ENCODE peak calls at places on chromosomes 2 and 18, in five cellular contexts. One of them, this sample, is unnamed.
A peak's percentile ranks its signal among the peaks of the same experiment; 100 is the strongest.

GRCh38 chr2:238136820-238137537 is 1.5 kb upstream of the KLHL30 start:
- DNase-seq in stimulated activated CD8-positive, alpha-beta memory T cell treated with anti-CD3 and anti-CD28 coated beads, Interleukin-12 subunit alpha, Interleukin-12 subunit beta, amount 100 ng/mL, for 1 hour: no peak
- DNase-seq in aorta: peak; percentile 78
- DNase-seq in CD4-positive, alpha-beta memory T cell: no peak
- DNase-seq in SHP77: no peak
- DNase-seq in this sample: no peak

GRCh38 chr2:214575030-214575949 is 164.4 kb downstream of the VWC2L start:
- DNase-seq in stimulated activated CD8-positive, alpha-beta memory T cell treated with anti-CD3 and anti-CD28 coated beads, Interleukin-12 subunit alpha, Interleukin-12 subunit beta, amount 100 ng/mL, for 1 hour: no peak
- DNase-seq in aorta: no peak
- DNase-seq in CD4-positive, alpha-beta memory T cell: no peak
- DNase-seq in SHP77: no peak
- DNase-seq in this sample: no peak

GRCh38 chr2:234289789-234290188 is 207.1 kb downstream of the ARL4C start:
- DNase-seq in stimulated activated CD8-positive, alpha-beta memory T cell treated with anti-CD3 and anti-CD28 coated beads, Interleukin-12 subunit alpha, Interleukin-12 subunit beta, amount 100 ng/mL, for 1 hour: no peak
- DNase-seq in aorta: peak; percentile 59
- DNase-seq in CD4-positive, alpha-beta memory T cell: no peak
- DNase-seq in SHP77: no peak
- DNase-seq in this sample: no peak

GRCh38 chr2:132804045-132804444 is 134.0 kb upstream of the LYPD1 start:
- DNase-seq in stimulated activated CD8-positive, alpha-beta memory T cell treated with anti-CD3 and anti-CD28 coated beads, Interleukin-12 subunit alpha, Interleukin-12 subunit beta, amount 100 ng/mL, for 1 hour: no peak
- DNase-seq in aorta: no peak
- DNase-seq in CD4-positive, alpha-beta memory T cell: no peak
- DNase-seq in SHP77: peak; percentile 63
- DNase-seq in this sample: no peak

GRCh38 chr18:44579028-44579692 is 101.5 kb upstream of the SETBP1 start:
- DNase-seq in stimulated activated CD8-positive, alpha-beta memory T cell treated with anti-CD3 and anti-CD28 coated beads, Interleukin-12 subunit alpha, Interleukin-12 subunit beta, amount 100 ng/mL, for 1 hour: no peak
- DNase-seq in aorta: no peak
- DNase-seq in CD4-positive, alpha-beta memory T cell: no peak
- DNase-seq in SHP77: peak; percentile 9
- DNase-seq in this sample: no peak

GRCh38 chr2:114039681-114040080 is 149.8 kb downstream of the ACTR3 start:
- DNase-seq in stimulated activated CD8-positive, alpha-beta memory T cell treated with anti-CD3 and anti-CD28 coated beads, Interleukin-12 subunit alpha, Interleukin-12 subunit beta, amount 100 ng/mL, for 1 hour: no peak
- DNase-seq in aorta: no peak
- DNase-seq in CD4-positive, alpha-beta memory T cell: no peak
- DNase-seq in SHP77: no peak
- DNase-seq in this sample: peak; percentile 20

GRCh38 chr18:67408240-67408639 is 108.3 kb downstream of the DSEL start:
- DNase-seq in stimulated activated CD8-positive, alpha-beta memory T cell treated with anti-CD3 and anti-CD28 coated beads, Interleukin-12 subunit alpha, Interleukin-12 subunit beta, amount 100 ng/mL, for 1 hour: no peak
- DNase-seq in aorta: no peak
- DNase-seq in CD4-positive, alpha-beta memory T cell: no peak
- DNase-seq in SHP77: no peak
- DNase-seq in this sample: no peak

GRCh38 chr2:20501974-20502373 is 55.1 kb downstream of the RHOB start:
- DNase-seq in stimulated activated CD8-positive, alpha-beta memory T cell treated with anti-CD3 and anti-CD28 coated beads, Interleukin-12 subunit alpha, Interleukin-12 subunit beta, amount 100 ng/mL, for 1 hour: no peak
- DNase-seq in aorta: no peak
- DNase-seq in CD4-positive, alpha-beta memory T cell: no peak
- DNase-seq in SHP77: no peak
- DNase-seq in this sample: no peak

GRCh38 chr2:216918088-216918680 is 58.3 kb upstream of the TNP1 start:
- DNase-seq in stimulated activated CD8-positive, alpha-beta memory T cell treated with anti-CD3 and anti-CD28 coated beads, Interleukin-12 subunit alpha, Interleukin-12 subunit beta, amount 100 ng/mL, for 1 hour: no peak
- DNase-seq in aorta: no peak
- DNase-seq in CD4-positive, alpha-beta memory T cell: no peak
- DNase-seq in SHP77: no peak
- DNase-seq in this sample: no peak

GRCh38 chr2:102826904-102827303 is 65.1 kb downstream of the TMEM182 start:
- DNase-seq in stimulated activated CD8-positive, alpha-beta memory T cell treated with anti-CD3 and anti-CD28 coated beads, Interleukin-12 subunit alpha, Interleukin-12 subunit beta, amount 100 ng/mL, for 1 hour: no peak
- DNase-seq in aorta: no peak
- DNase-seq in CD4-positive, alpha-beta memory T cell: no peak
- DNase-seq in SHP77: peak; percentile 56
- DNase-seq in this sample: peak; percentile 58

GRCh38 chr18:76354348-76354747 is 140.7 kb downstream of the ZNF516 start:
- DNase-seq in stimulated activated CD8-positive, alpha-beta memory T cell treated with anti-CD3 and anti-CD28 coated beads, Interleukin-12 subunit alpha, Interleukin-12 subunit beta, amount 100 ng/mL, for 1 hour: no peak
- DNase-seq in aorta: no peak
- DNase-seq in CD4-positive, alpha-beta memory T cell: no peak
- DNase-seq in SHP77: no peak
- DNase-seq in this sample: no peak

GRCh38 chr2:29475446-29476006 is 360.3 kb downstream of the CLIP4 start:
- DNase-seq in stimulated activated CD8-positive, alpha-beta memory T cell treated with anti-CD3 and anti-CD28 coated beads, Interleukin-12 subunit alpha, Interleukin-12 subunit beta, amount 100 ng/mL, for 1 hour: no peak
- DNase-seq in aorta: no peak
- DNase-seq in CD4-positive, alpha-beta memory T cell: no peak
- DNase-seq in SHP77: no peak
- DNase-seq in this sample: no peak

GRCh38 chr2:20100711-20101110 is 49.3 kb upstream of the LAPTM4A start:
- DNase-seq in stimulated activated CD8-positive, alpha-beta memory T cell treated with anti-CD3 and anti-CD28 coated beads, Interleukin-12 subunit alpha, Interleukin-12 subunit beta, amount 100 ng/mL, for 1 hour: no peak
- DNase-seq in aorta: no peak
- DNase-seq in CD4-positive, alpha-beta memory T cell: no peak
- DNase-seq in SHP77: no peak
- DNase-seq in this sample: no peak

GRCh38 chr2:189533274-189534035 is 47.1 kb downstream of the SLC40A1 start:
- DNase-seq in stimulated activated CD8-positive, alpha-beta memory T cell treated with anti-CD3 and anti-CD28 coated beads, Interleukin-12 subunit alpha, Interleukin-12 subunit beta, amount 100 ng/mL, for 1 hour: no peak
- DNase-seq in aorta: no peak
- DNase-seq in CD4-positive, alpha-beta memory T cell: no peak
- DNase-seq in SHP77: no peak
- DNase-seq in this sample: no peak

GRCh38 chr2:126048719-126049118 is 607.2 kb upstream of the GYPC start:
- DNase-seq in stimulated activated CD8-positive, alpha-beta memory T cell treated with anti-CD3 and anti-CD28 coated beads, Interleukin-12 subunit alpha, Interleukin-12 subunit beta, amount 100 ng/mL, for 1 hour: no peak
- DNase-seq in aorta: no peak
- DNase-seq in CD4-positive, alpha-beta memory T cell: no peak
- DNase-seq in SHP77: no peak
- DNase-seq in this sample: no peak

GRCh38 chr18:58813090-58813489 is 51.6 kb upstream of the ZNF532 start:
- DNase-seq in stimulated activated CD8-positive, alpha-beta memory T cell treated with anti-CD3 and anti-CD28 coated beads, Interleukin-12 subunit alpha, Interleukin-12 subunit beta, amount 100 ng/mL, for 1 hour: no peak
- DNase-seq in aorta: no peak
- DNase-seq in CD4-positive, alpha-beta memory T cell: no peak
- DNase-seq in SHP77: no peak
- DNase-seq in this sample: no peak

GRCh38 chr2:224268441-224268840 is 133.5 kb downstream of the FAM124B start:
- DNase-seq in stimulated activated CD8-positive, alpha-beta memory T cell treated with anti-CD3 and anti-CD28 coated beads, Interleukin-12 subunit alpha, Interleukin-12 subunit beta, amount 100 ng/mL, for 1 hour: no peak
- DNase-seq in aorta: no peak
- DNase-seq in CD4-positive, alpha-beta memory T cell: no peak
- DNase-seq in SHP77: no peak
- DNase-seq in this sample: no peak

GRCh38 chr2:183037660-183038340 is 457 bp downstream of the NCKAP1 start:
- DNase-seq in stimulated activated CD8-positive, alpha-beta memory T cell treated with anti-CD3 and anti-CD28 coated beads, Interleukin-12 subunit alpha, Interleukin-12 subunit beta, amount 100 ng/mL, for 1 hour: peak; percentile 10
- DNase-seq in aorta: peak; percentile 63
- DNase-seq in CD4-positive, alpha-beta memory T cell: no peak
- DNase-seq in SHP77: peak; percentile 14
- DNase-seq in this sample: no peak

GRCh38 chr2:2843969-2844548 is 513.0 kb upstream of the MYT1L start:
- DNase-seq in stimulated activated CD8-positive, alpha-beta memory T cell treated with anti-CD3 and anti-CD28 coated beads, Interleukin-12 subunit alpha, Interleukin-12 subunit beta, amount 100 ng/mL, for 1 hour: no peak
- DNase-seq in aorta: no peak
- DNase-seq in CD4-positive, alpha-beta memory T cell: no peak
- DNase-seq in SHP77: no peak
- DNase-seq in this sample: no peak

GRCh38 chr2:201261471-201261870 is 1.1 kb downstream of the CASP8 start:
- DNase-seq in stimulated activated CD8-positive, alpha-beta memory T cell treated with anti-CD3 and anti-CD28 coated beads, Interleukin-12 subunit alpha, Interleukin-12 subunit beta, amount 100 ng/mL, for 1 hour: peak; percentile 29
- DNase-seq in aorta: no peak
- DNase-seq in CD4-positive, alpha-beta memory T cell: peak; percentile 63
- DNase-seq in SHP77: no peak
- DNase-seq in this sample: no peak

GRCh38 chr18:61606759-61607158 is 273.5 kb downstream of the CDH20 start:
- DNase-seq in stimulated activated CD8-positive, alpha-beta memory T cell treated with anti-CD3 and anti-CD28 coated beads, Interleukin-12 subunit alpha, Interleukin-12 subunit beta, amount 100 ng/mL, for 1 hour: no peak
- DNase-seq in aorta: peak; percentile 81
- DNase-seq in CD4-positive, alpha-beta memory T cell: no peak
- DNase-seq in SHP77: no peak
- DNase-seq in this sample: no peak

GRCh38 chr18:57443247-57443646 is 8.1 kb downstream of the ONECUT2 start:
- DNase-seq in stimulated activated CD8-positive, alpha-beta memory T cell treated with anti-CD3 and anti-CD28 coated beads, Interleukin-12 subunit alpha, Interleukin-12 subunit beta, amount 100 ng/mL, for 1 hour: no peak
- DNase-seq in aorta: no peak
- DNase-seq in CD4-positive, alpha-beta memory T cell: no peak
- DNase-seq in SHP77: no peak
- DNase-seq in this sample: no peak

GRCh38 chr2:134988994-134989605 is 58.1 kb downstream of the MAP3K19 start:
- DNase-seq in stimulated activated CD8-positive, alpha-beta memory T cell treated with anti-CD3 and anti-CD28 coated beads, Interleukin-12 subunit alpha, Interleukin-12 subunit beta, amount 100 ng/mL, for 1 hour: no peak
- DNase-seq in aorta: no peak
- DNase-seq in CD4-positive, alpha-beta memory T cell: peak; percentile 14
- DNase-seq in SHP77: no peak
- DNase-seq in this sample: peak; percentile 10

GRCh38 chr2:233124449-233125080 is 64.4 kb downstream of the INPP5D start:
- DNase-seq in stimulated activated CD8-positive, alpha-beta memory T cell treated with anti-CD3 and anti-CD28 coated beads, Interleukin-12 subunit alpha, Interleukin-12 subunit beta, amount 100 ng/mL, for 1 hour: no peak
- DNase-seq in aorta: peak; percentile 47
- DNase-seq in CD4-positive, alpha-beta memory T cell: no peak
- DNase-seq in SHP77: no peak
- DNase-seq in this sample: no peak

GRCh38 chr18:54254265-54254758 is 15.0 kb upstream of the POLI start:
- DNase-seq in stimulated activated CD8-positive, alpha-beta memory T cell treated with anti-CD3 and anti-CD28 coated beads, Interleukin-12 subunit alpha, Interleukin-12 subunit beta, amount 100 ng/mL, for 1 hour: no peak
- DNase-seq in aorta: no peak
- DNase-seq in CD4-positive, alpha-beta memory T cell: no peak
- DNase-seq in SHP77: no peak
- DNase-seq in this sample: no peak

GRCh38 chr2:71609029-71609428 is 155.7 kb downstream of the DYSF start:
- DNase-seq in stimulated activated CD8-positive, alpha-beta memory T cell treated with anti-CD3 and anti-CD28 coated beads, Interleukin-12 subunit alpha, Interleukin-12 subunit beta, amount 100 ng/mL, for 1 hour: no peak
- DNase-seq in aorta: no peak
- DNase-seq in CD4-positive, alpha-beta memory T cell: no peak
- DNase-seq in SHP77: no peak
- DNase-seq in this sample: no peak

GRCh38 chr2:169143998-169144397 is 74.6 kb downstream of the DHRS9 start:
- DNase-seq in stimulated activated CD8-positive, alpha-beta memory T cell treated with anti-CD3 and anti-CD28 coated beads, Interleukin-12 subunit alpha, Interleukin-12 subunit beta, amount 100 ng/mL, for 1 hour: no peak
- DNase-seq in aorta: no peak
- DNase-seq in CD4-positive, alpha-beta memory T cell: no peak
- DNase-seq in SHP77: no peak
- DNase-seq in this sample: no peak

GRCh38 chr18:34222396-34223163 is 2.1 kb downstream of the NOL4 start:
- DNase-seq in stimulated activated CD8-positive, alpha-beta memory T cell treated with anti-CD3 and anti-CD28 coated beads, Interleukin-12 subunit alpha, Interleukin-12 subunit beta, amount 100 ng/mL, for 1 hour: no peak
- DNase-seq in aorta: peak; percentile 41
- DNase-seq in CD4-positive, alpha-beta memory T cell: no peak
- DNase-seq in SHP77: peak; percentile 75
- DNase-seq in this sample: no peak

GRCh38 chr2:219514196-219514761 is at the start of gene ASIC4:
- DNase-seq in stimulated activated CD8-positive, alpha-beta memory T cell treated with anti-CD3 and anti-CD28 coated beads, Interleukin-12 subunit alpha, Interleukin-12 subunit beta, amount 100 ng/mL, for 1 hour: no peak
- DNase-seq in aorta: no peak
- DNase-seq in CD4-positive, alpha-beta memory T cell: no peak
- DNase-seq in SHP77: no peak
- DNase-seq in this sample: peak; percentile 22

This sample was measured in NCI-H524 treated with DMSO at 0.1 percent for 48 hours.